ENCODE peak calls at places on chromosomes 16 and 17, in five cellular contexts. Y, L, F, W and A are unnamed samples.

GRCh38 chr17:39652635-39653315 is 12.4 kb upstream of the TCAP start:
- DNase-seq in Y (no peak), L (no peak), F (no peak), W (no peak), A (no peak)

GRCh38 chr17:48441231-48441711 is 11.3 kb upstream of the SKAP1 start:
- DNase-seq in Y (no peak), L (no peak), F (no peak), W (no peak), A (no peak)

GRCh38 chr16:10576390-10577304 is 3.8 kb downstream of the EMP2 start:
- DNase-seq in Y (no peak), L (no peak), F (no peak), W (no peak), A (no peak)

GRCh38 chr16:89200850-89201466 is 621 bp upstream of the SLC22A31 start:
- DNase-seq in Y (no peak), L (no peak), F (no peak), W (no peak), A (no peak)

GRCh38 chr16:51919736-51920135 is 627.2 kb downstream of the TOX3 start:
- DNase-seq in Y (no peak), L (no peak), F (no peak), W (no peak), A (no peak)

GRCh38 chr17:43984521-43984920 is 19.9 kb upstream of the NAGS start:
- DNase-seq in Y (no peak), L (no peak), F (no peak), W (no peak), A (no peak)

GRCh38 chr17:35773129-35773528 is 12.4 kb downstream of the C17orf50 start:
- DNase-seq in Y (no peak), L (no peak), F (no peak), W (no peak), A (no peak)

GRCh38 chr16:81095953-81096714 is at the start of gene GCSH:
- DNase-seq in Y (peak; percentile 99), L (peak; percentile 100), F (peak; percentile 100), W (peak; percentile 87), A (peak; percentile 99)

GRCh38 chr17:37283414-37283961 is 92.3 kb upstream of the C17orf78 start:
- DNase-seq in Y (no peak), L (no peak), F (no peak), W (peak; percentile 41), A (no peak)

GRCh38 chr16:82404586-82405315 is 222.0 kb upstream of the CDH13 start:
- DNase-seq in Y (no peak), L (no peak), F (no peak), W (no peak), A (no peak)

GRCh38 chr17:720706-721539 is 6.3 kb upstream of the VPS53 start:
- DNase-seq in Y (no peak), L (no peak), F (no peak), W (no peak), A (no peak)
- TF ChIP-seq CTCF in Y (no peak), L (no peak), F (no peak), W (no peak), A (no peak)

GRCh38 chr17:7974638-7975131 is 27.7 kb upstream of the GUCY2D start:
- DNase-seq in Y (no peak), L (no peak), F (no peak), W (no peak), A (no peak)

GRCh38 chr17:7967751-7968150 is 34.7 kb upstream of the GUCY2D start:
- DNase-seq in Y (no peak), L (no peak), F (no peak), W (no peak), A (no peak)

GRCh38 chr17:7969434-7969833 is 33.0 kb upstream of the GUCY2D start:
- DNase-seq in Y (no peak), L (no peak), F (no peak), W (no peak), A (no peak)

GRCh38 chr17:7971651-7972050 is 30.8 kb upstream of the GUCY2D start:
- DNase-seq in Y (no peak), L (no peak), F (no peak), W (no peak), A (no peak)

GRCh38 chr17:7972131-7972785 is 30.2 kb upstream of the GUCY2D start:
- DNase-seq in Y (no peak), L (no peak), F (no peak), W (no peak), A (no peak)
- TF ChIP-seq CTCF in Y (no peak), L (no peak), F (no peak), W (no peak), A (no peak)

DNA sequence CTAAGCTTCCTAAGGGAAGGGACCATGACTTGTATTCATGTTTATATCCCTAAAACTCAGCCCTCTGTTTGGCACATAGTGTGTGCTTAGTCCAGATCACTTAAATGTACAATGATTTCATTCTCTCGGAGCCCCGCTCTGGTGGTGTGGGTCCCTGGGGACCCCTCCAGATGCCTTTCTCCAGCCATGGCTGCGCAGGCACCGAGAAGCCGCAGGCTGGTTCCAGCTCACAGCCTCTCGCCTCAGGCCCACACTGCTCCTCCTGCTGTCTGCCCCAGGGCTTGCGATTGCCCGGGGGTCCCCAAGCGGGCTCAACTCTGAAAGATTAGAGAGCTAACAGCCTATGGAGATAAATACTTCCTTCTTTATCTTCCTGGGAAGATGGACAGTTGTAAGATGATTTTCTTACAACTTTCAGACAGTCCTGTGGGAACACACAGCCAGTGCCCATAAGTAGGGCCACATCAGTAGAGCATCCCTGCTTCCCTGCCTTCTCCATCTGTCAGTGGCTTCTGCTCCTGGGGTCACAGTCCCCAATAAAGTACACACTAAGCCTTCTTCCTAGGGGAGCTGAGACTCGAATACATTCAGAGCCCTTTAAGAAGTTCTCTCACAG is 66.2 kb downstream of the CENPV start:
- DNase-seq in Y (peak; percentile 40), L (peak; percentile 85), F (peak; percentile 79), W (no peak), A (no peak)
- TF ChIP-seq CTCF in Y (no peak), L (no peak), F (no peak), W (no peak), A (no peak)

GRCh38 chr16:55176901-55177300 is 147.1 kb upstream of the IRX6 start:
- DNase-seq in Y (no peak), L (peak; percentile 54), F (no peak), W (no peak), A (no peak)

GRCh38 chr16:55169780-55170179 is 154.2 kb upstream of the IRX6 start:
- DNase-seq in Y (no peak), L (no peak), F (no peak), W (no peak), A (no peak)

GRCh38 chr16:55175389-55175788 is 148.6 kb upstream of the IRX6 start:
- DNase-seq in Y (no peak), L (peak; percentile 46), F (no peak), W (no peak), A (no peak)

DNA sequence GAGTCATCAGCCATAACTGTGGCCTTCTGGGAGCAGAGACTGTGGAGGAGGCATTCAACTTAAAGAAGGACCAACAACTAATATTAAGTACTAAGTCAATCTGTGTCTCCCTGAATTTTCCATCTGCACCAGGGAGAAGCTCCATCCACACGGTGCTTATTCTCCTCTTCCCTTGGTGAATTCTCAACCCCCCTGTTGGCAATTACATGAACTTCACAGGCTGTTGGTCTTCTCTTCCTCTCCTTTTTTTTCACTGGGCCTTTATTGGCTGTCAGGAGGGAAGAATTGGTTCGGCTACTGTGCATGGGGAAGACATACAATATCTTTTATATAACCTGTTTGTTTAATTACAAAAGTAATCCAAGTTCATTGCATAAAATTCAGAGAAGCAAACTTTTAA is 152.8 kb upstream of the IRX6 start:
- DNase-seq in Y (no peak), L (peak; percentile 4), F (no peak), W (no peak), A (no peak)
- TF ChIP-seq CTCF in Y (no peak), L (no peak), F (no peak), W (no peak), A (no peak)

GRCh38 chr17:32341141-32341856 is 674 bp downstream of the C17orf75 start:
- DNase-seq in Y (no peak), L (peak; percentile 66), F (no peak), W (no peak), A (no peak)
- TF ChIP-seq CTCF in Y (no peak), L (no peak), F (no peak), W (no peak), A (no peak)

DNA sequence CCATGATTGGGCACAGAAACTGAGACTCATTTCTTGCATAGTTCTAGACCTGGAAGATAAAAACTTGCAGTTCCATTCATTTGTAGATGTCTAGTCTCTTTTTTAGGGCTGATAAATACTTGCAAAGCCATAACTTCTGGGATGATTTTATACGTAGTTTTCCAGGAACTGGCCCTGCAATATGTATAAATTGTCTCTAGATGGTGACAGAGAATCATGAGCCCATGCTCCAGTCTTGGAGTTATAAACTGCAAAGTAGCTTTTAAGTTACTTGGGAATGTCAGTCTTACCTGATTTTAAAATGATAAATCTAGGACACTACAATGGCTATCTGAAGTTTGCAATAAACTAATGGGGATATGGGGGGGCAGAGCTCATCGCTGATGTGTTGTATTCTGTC is 3.0 kb upstream of the ADAMTS18 start:
- DNase-seq in Y (no peak), L (no peak), F (no peak), W (no peak), A (no peak)
- TF ChIP-seq CTCF in Y (peak; percentile 8), L (no peak), F (no peak), W (no peak), A (no peak)